ENCODE peak calls at places on chromosome 1, in seven cellular contexts. L is NCI-H2171, X is HEK293T, W is HuH-7, U is heart right ventricle, P is small intestine, E is left lobe of liver. G is an unnamed sample.

GRCh38 chr1:8497196-8497878 is 179.4 kb downstream of the SLC45A1 start:
- DNase-seq in P (no peak), L (no peak), U (no peak), E (no peak), W (no peak), X (no peak), G (no peak)

GRCh38 chr1:238628130-238628529 is 737.4 kb upstream of the ZP4 start:
- DNase-seq in P (no peak), W (no peak), X (no peak), E (no peak), L (no peak), U (no peak), G (no peak)

GRCh38 chr1:43947890-43948437 is 1.2 kb downstream of the IPO13 start:
- DNase-seq in E (no peak), W (no peak), X (no peak), U (no peak), P (peak), L (no peak), G (no peak)

GRCh38 chr1:154434346-154435075 is 29.4 kb downstream of the IL6R start:
- DNase-seq in P (peak), X (no peak), L (no peak), W (no peak), E (no peak), U (peak), G (no peak)

GRCh38 chr1:4083171-4084052 is 183.3 kb upstream of the C1orf174 start:
- DNase-seq in P (no peak), X (no peak), U (no peak), W (no peak), L (no peak), E (peak), G (no peak)

GRCh38 chr1:236151739-236152424 is 9.5 kb downstream of the GPR137B start:
- DNase-seq in W (no peak), L (no peak), U (peak), P (no peak), X (no peak), E (no peak), G (no peak)

GRCh38 chr1:24325587-24326449 is 6.7 kb downstream of the GRHL3 start:
- DNase-seq in X (no peak), W (no peak), L (no peak), U (no peak), P (no peak), E (no peak), G (no peak)

GRCh38 chr1:212259693-212260480 is 25.3 kb upstream of the PPP2R5A start:
- DNase-seq in L (no peak), W (no peak), X (no peak), P (no peak), U (no peak), E (no peak), G (no peak)

GRCh38 chr1:205800973-205801703 is 11.9 kb downstream of the SLC41A1 start:
- DNase-seq in X (no peak), L (no peak), P (no peak), W (no peak), E (no peak), U (no peak), G (no peak)

GRCh38 chr1:204733289-204733688 is 47.8 kb upstream of the LRRN2 start:
- DNase-seq in E (no peak), P (no peak), L (no peak), X (no peak), U (no peak), W (no peak), G (no peak)

GRCh38 chr1:201361652-201362504 is 15.6 kb downstream of the TNNT2 start:
- DNase-seq in X (peak), U (no peak), E (no peak), W (peak), L (peak), P (peak), G (no peak)

GRCh38 chr1:86382878-86383277 is 13.2 kb downstream of the ODF2L start:
- DNase-seq in E (no peak), W (no peak), U (no peak), L (no peak), P (no peak), X (no peak), G (no peak)

GRCh38 chr1:16915627-16915973 is 6.1 kb upstream of the CROCC start:
- DNase-seq in X (no peak), U (no peak), E (no peak), W (no peak), P (no peak), L (no peak), G (no peak)

GRCh38 chr1:221431068-221431651 is 310.7 kb downstream of the DUSP10 start:
- DNase-seq in L (no peak), U (no peak), E (no peak), X (no peak), W (no peak), P (no peak), G (no peak)

GRCh38 chr1:22780696-22781095 is 70.1 kb downstream of the EPHB2 start:
- DNase-seq in L (no peak), P (peak), U (no peak), X (peak), W (peak), E (no peak), G (no peak)

GRCh38 chr1:228364706-228365213 is 41.9 kb downstream of the TRIM11 start:
- DNase-seq in U (peak), X (no peak), P (no peak), W (no peak), L (no peak), E (no peak), G (no peak)